ENCODE peak calls at places on chromosomes 2 and 18, in eight cellular contexts. D, J, P, U, Z, N, B and L are unnamed samples.

GRCh38 chr2:174024524-174025270 is 59.5 kb upstream of the SP3 start:
- DNase-seq in N (no peak), J (no peak), D (no peak), U (no peak), P (no peak), Z (peak), B (no peak), L (peak)

GRCh38 chr2:192011196-192011595 is 164.3 kb upstream of the CAVIN2 start:
- DNase-seq in D (no peak), Z (no peak), U (no peak), B (no peak), P (no peak), N (no peak), J (no peak), L (no peak)

GRCh38 chr2:241399941-241400922 is 44.1 kb downstream of the FARP2 start:
- DNase-seq in Z (no peak), D (no peak), N (no peak), U (no peak), B (no peak), J (no peak), P (no peak), L (no peak)

GRCh38 chr2:105789745-105790466 is 45.2 kb downstream of the NCK2 start:
- DNase-seq in N (peak), B (peak), P (no peak), D (peak), U (peak), J (no peak), Z (peak), L (peak)

GRCh38 chr2:119694994-119695521 is 16.1 kb downstream of the TMEM177 start:
- DNase-seq in N (no peak), P (no peak), D (no peak), Z (peak), U (no peak), J (no peak), B (peak), L (no peak)

GRCh38 chr2:84482588-84482987 is 23.5 kb upstream of the SUCLG1 start:
- DNase-seq in Z (no peak), B (peak), U (no peak), P (no peak), J (no peak), N (no peak), D (no peak), L (no peak)

GRCh38 chr2:165582863-165583506 is 113.5 kb downstream of the CSRNP3 start:
- DNase-seq in Z (no peak), P (no peak), J (no peak), B (no peak), U (no peak), N (no peak), D (no peak), L (no peak)

GRCh38 chr2:72630767-72631166 is 195.1 kb downstream of the EXOC6B start:
- DNase-seq in N (no peak), U (no peak), P (no peak), D (peak), B (no peak), J (no peak), Z (no peak), L (no peak)

GRCh38 chr2:96245609-96246390 is 20.0 kb downstream of the TMEM127 start:
- DNase-seq in B (no peak), Z (peak), U (peak), P (no peak), N (no peak), J (no peak), D (peak), L (peak)

GRCh38 chr2:174325932-174326879 is 8.5 kb upstream of the SP9 start:
- DNase-seq in N (no peak), J (peak), U (no peak), Z (peak), B (no peak), D (no peak), P (no peak), L (peak)

GRCh38 chr2:203352604-203353255 is 24.5 kb downstream of the ABI2 start:
- DNase-seq in N (no peak), Z (no peak), D (no peak), B (no peak), U (no peak), P (no peak), J (no peak), L (no peak)

GRCh38 chr2:144290276-144290675 is 229.6 kb downstream of the ZEB2 start:
- DNase-seq in N (no peak), P (no peak), B (no peak), D (no peak), J (no peak), Z (no peak), U (no peak), L (no peak)

GRCh38 chr2:6865346-6866238 is at the start of gene CMPK2:
- DNase-seq in J (peak), N (peak), Z (peak), U (peak), D (peak), P (peak), B (peak), L (peak)

GRCh38 chr18:48673456-48674197 is 134.8 kb downstream of the CTIF start:
- DNase-seq in U (no peak), D (no peak), P (no peak), B (peak), Z (no peak), J (no peak), N (no peak), L (peak)

GRCh38 chr2:24345937-24346336 is 14.4 kb downstream of the ITSN2 start:
- DNase-seq in N (no peak), J (no peak), U (no peak), Z (no peak), D (no peak), P (no peak), B (no peak), L (no peak)

GRCh38 chr18:50183556-50183955 is 11.4 kb downstream of the MYO5B start:
- DNase-seq in D (peak), P (no peak), Z (peak), U (no peak), J (no peak), N (no peak), B (no peak), L (no peak)

GRCh38 chr2:226869371-226869770 is 33.5 kb downstream of the RHBDD1 start:
- DNase-seq in J (no peak), B (no peak), P (no peak), D (no peak), U (no peak), N (no peak), Z (no peak), L (no peak)

GRCh38 chr2:120150040-120150482 is 73.1 kb downstream of the TMEM185B start:
- DNase-seq in N (no peak), J (no peak), Z (no peak), U (no peak), B (no peak), D (no peak), P (no peak), L (no peak)

GRCh38 chr2:17069564-17069963 is 403.9 kb upstream of the CYRIA start:
- DNase-seq in Z (no peak), U (no peak), D (no peak), B (no peak), P (no peak), J (no peak), N (no peak), L (no peak)

GRCh38 chr2:25255745-25256485 is 85.8 kb downstream of the DNMT3A start:
- DNase-seq in J (no peak), N (no peak), B (no peak), P (no peak), D (no peak), Z (no peak), U (no peak), L (no peak)

GRCh38 chr2:158202151-158202778 is 100.6 kb downstream of the UPP2 start:
- DNase-seq in N (no peak), J (no peak), B (no peak), U (no peak), Z (peak), P (no peak), D (no peak), L (no peak)

GRCh38 chr2:185510060-185510459 is 228.5 kb upstream of the FSIP2 start:
- DNase-seq in Z (no peak), J (no peak), D (no peak), B (no peak), P (no peak), U (no peak), N (no peak), L (no peak)

GRCh38 chr2:1644427-1644826 is 99.9 kb downstream of the PXDN start:
- DNase-seq in J (no peak), D (no peak), Z (no peak), P (no peak), B (no peak), U (no peak), N (no peak), L (no peak)

GRCh38 chr2:157334335-157334734 is 8.7 kb upstream of the ERMN start:
- DNase-seq in Z (no peak), D (no peak), B (no peak), N (no peak), U (no peak), P (no peak), J (no peak), L (no peak)

GRCh38 chr2:85288244-85288725 is 39.5 kb downstream of the TGOLN2 start:
- DNase-seq in Z (peak), U (no peak), J (no peak), P (no peak), D (peak), N (no peak), B (no peak), L (no peak)

GRCh38 chr2:176454893-176455810 is 185.9 kb downstream of the MTX2 start:
- DNase-seq in D (peak), P (peak), N (peak), J (peak), Z (peak), U (peak), B (peak), L (peak)

GRCh38 chr2:71510196-71510807 is 56.9 kb downstream of the DYSF start:
- DNase-seq in Z (peak), D (peak), N (peak), P (peak), U (peak), B (peak), J (peak), L (peak)